ENCODE peak calls at places on chromosomes 11 and 22, in seven cellular contexts. One of them, this sample, is unnamed.

GRCh38 chr11:103773059-103773458 is 263.4 kb upstream of the DDI1 start:
- DNase-seq in sciatic nerve: no peak
- DNase-seq in activated CD4-positive, CD25-positive, alpha-beta regulatory T cell treated with anti-CD3 and anti-CD28 coated beads, Interleukin-2, amount 50 U/mL, for 72 hours: no peak
- DNase-seq in NB4: no peak
- DNase-seq in endothelial cell: no peak
- DNase-seq in stimulated activated CD4-positive, alpha-beta T cell treated with anti-CD3 and anti-CD28 coated beads, Interleukin-1b, Interleukin-23, amount 100 ng/mL, for 24 hours: no peak
- DNase-seq in Daoy: no peak
- DNase-seq in this sample: no peak

GRCh38 chr22:44085743-44086741 is 61.9 kb downstream of the PARVB start:
- DNase-seq in sciatic nerve: no peak
- DNase-seq in activated CD4-positive, CD25-positive, alpha-beta regulatory T cell treated with anti-CD3 and anti-CD28 coated beads, Interleukin-2, amount 50 U/mL, for 72 hours: no peak
- DNase-seq in NB4: peak
- DNase-seq in endothelial cell: peak
- DNase-seq in stimulated activated CD4-positive, alpha-beta T cell treated with anti-CD3 and anti-CD28 coated beads, Interleukin-1b, Interleukin-23, amount 100 ng/mL, for 24 hours: no peak
- DNase-seq in Daoy: peak
- DNase-seq in this sample: peak

GRCh38 chr11:86416494-86416893 is 41.8 kb downstream of the CCDC81 start:
- DNase-seq in sciatic nerve: no peak
- DNase-seq in activated CD4-positive, CD25-positive, alpha-beta regulatory T cell treated with anti-CD3 and anti-CD28 coated beads, Interleukin-2, amount 50 U/mL, for 72 hours: no peak
- DNase-seq in NB4: no peak
- DNase-seq in endothelial cell: no peak
- DNase-seq in stimulated activated CD4-positive, alpha-beta T cell treated with anti-CD3 and anti-CD28 coated beads, Interleukin-1b, Interleukin-23, amount 100 ng/mL, for 24 hours: no peak
- DNase-seq in Daoy: no peak
- DNase-seq in this sample: no peak

GRCh38 chr11:134270250-134270714 is 5.9 kb upstream of the GLB1L3 start:
- DNase-seq in sciatic nerve: no peak
- DNase-seq in activated CD4-positive, CD25-positive, alpha-beta regulatory T cell treated with anti-CD3 and anti-CD28 coated beads, Interleukin-2, amount 50 U/mL, for 72 hours: no peak
- DNase-seq in NB4: peak
- DNase-seq in endothelial cell: no peak
- DNase-seq in stimulated activated CD4-positive, alpha-beta T cell treated with anti-CD3 and anti-CD28 coated beads, Interleukin-1b, Interleukin-23, amount 100 ng/mL, for 24 hours: no peak
- DNase-seq in Daoy: no peak
- DNase-seq in this sample: no peak

GRCh38 chr11:12716816-12717215 is 42.6 kb downstream of the TEAD1 start:
- DNase-seq in sciatic nerve: no peak
- DNase-seq in activated CD4-positive, CD25-positive, alpha-beta regulatory T cell treated with anti-CD3 and anti-CD28 coated beads, Interleukin-2, amount 50 U/mL, for 72 hours: no peak
- DNase-seq in NB4: no peak
- DNase-seq in endothelial cell: no peak
- DNase-seq in stimulated activated CD4-positive, alpha-beta T cell treated with anti-CD3 and anti-CD28 coated beads, Interleukin-1b, Interleukin-23, amount 100 ng/mL, for 24 hours: no peak
- DNase-seq in Daoy: no peak
- DNase-seq in this sample: no peak

GRCh38 chr22:21917206-21917958 is 35.3 kb downstream of the PPM1F start:
- DNase-seq in sciatic nerve: no peak
- DNase-seq in activated CD4-positive, CD25-positive, alpha-beta regulatory T cell treated with anti-CD3 and anti-CD28 coated beads, Interleukin-2, amount 50 U/mL, for 72 hours: no peak
- DNase-seq in NB4: peak
- DNase-seq in endothelial cell: no peak
- DNase-seq in stimulated activated CD4-positive, alpha-beta T cell treated with anti-CD3 and anti-CD28 coated beads, Interleukin-1b, Interleukin-23, amount 100 ng/mL, for 24 hours: no peak
- DNase-seq in Daoy: no peak
- DNase-seq in this sample: no peak

GRCh38 chr22:26466196-26466595 is 17.4 kb downstream of the HPS4 start:
- DNase-seq in sciatic nerve: no peak
- DNase-seq in activated CD4-positive, CD25-positive, alpha-beta regulatory T cell treated with anti-CD3 and anti-CD28 coated beads, Interleukin-2, amount 50 U/mL, for 72 hours: no peak
- DNase-seq in NB4: no peak
- DNase-seq in endothelial cell: no peak
- DNase-seq in stimulated activated CD4-positive, alpha-beta T cell treated with anti-CD3 and anti-CD28 coated beads, Interleukin-1b, Interleukin-23, amount 100 ng/mL, for 24 hours: no peak
- DNase-seq in Daoy: no peak
- DNase-seq in this sample: peak

GRCh38 chr22:17858033-17858432 is 83.8 kb upstream of the BID start:
- DNase-seq in sciatic nerve: no peak
- DNase-seq in activated CD4-positive, CD25-positive, alpha-beta regulatory T cell treated with anti-CD3 and anti-CD28 coated beads, Interleukin-2, amount 50 U/mL, for 72 hours: no peak
- DNase-seq in NB4: no peak
- DNase-seq in endothelial cell: no peak
- DNase-seq in stimulated activated CD4-positive, alpha-beta T cell treated with anti-CD3 and anti-CD28 coated beads, Interleukin-1b, Interleukin-23, amount 100 ng/mL, for 24 hours: no peak
- DNase-seq in Daoy: no peak
- DNase-seq in this sample: no peak

GRCh38 chr11:11572386-11572785 is 49.4 kb downstream of the GALNT18 start:
- DNase-seq in sciatic nerve: no peak
- DNase-seq in activated CD4-positive, CD25-positive, alpha-beta regulatory T cell treated with anti-CD3 and anti-CD28 coated beads, Interleukin-2, amount 50 U/mL, for 72 hours: no peak
- DNase-seq in NB4: no peak
- DNase-seq in endothelial cell: no peak
- DNase-seq in stimulated activated CD4-positive, alpha-beta T cell treated with anti-CD3 and anti-CD28 coated beads, Interleukin-1b, Interleukin-23, amount 100 ng/mL, for 24 hours: no peak
- DNase-seq in Daoy: no peak
- DNase-seq in this sample: no peak

GRCh38 chr22:36541831-36542391 is 12.9 kb upstream of the EIF3D start:
- DNase-seq in sciatic nerve: no peak
- DNase-seq in activated CD4-positive, CD25-positive, alpha-beta regulatory T cell treated with anti-CD3 and anti-CD28 coated beads, Interleukin-2, amount 50 U/mL, for 72 hours: peak
- DNase-seq in NB4: no peak
- DNase-seq in endothelial cell: no peak
- DNase-seq in stimulated activated CD4-positive, alpha-beta T cell treated with anti-CD3 and anti-CD28 coated beads, Interleukin-1b, Interleukin-23, amount 100 ng/mL, for 24 hours: peak
- DNase-seq in Daoy: peak
- DNase-seq in this sample: no peak

This sample was measured in NCI-H2171 treated with DMSO at 0.1 percent for 48 hours.